ENCODE peak calls at places on chromosomes 7 and 10, in eight cellular contexts. H is GM23248, C is IMR-90, K is fibroblast of lung, I is PC-9, Y is GM12878, P is neuronal stem cell, Z is endothelial cell of umbilical vein. J is an unnamed sample.

GRCh38 chr10:115827650-115828049 is 445.4 kb downstream of the GFRA1 start:
- DNase-seq in Y (no peak), K (peak), Z (no peak), H (peak), P (no peak), C (peak), I (no peak), J (no peak)

GRCh38 chr7:149701495-149702240 is 71.7 kb downstream of the ZNF467 start:
- DNase-seq in K (no peak), H (no peak), P (no peak), C (no peak), Z (no peak), I (no peak), Y (no peak), J (no peak)

GRCh38 chr7:149027560-149028345 is 552 bp downstream of the PDIA4 start:
- DNase-seq in Z (peak), I (peak), H (peak), K (peak), P (peak), Y (no peak), C (peak), J (peak)

GRCh38 chr10:130686680-130687300 is 550.6 kb downstream of the GLRX3 start:
- DNase-seq in C (no peak), I (no peak), Y (no peak), Z (no peak), K (no peak), H (peak), P (peak), J (peak)

GRCh38 chr7:140653319-140654108 is 12.9 kb upstream of the DENND2A start:
- DNase-seq in K (peak), C (peak), H (peak), I (peak), P (peak), Z (peak), Y (no peak), J (peak)

GRCh38 chr7:4277936-4278335 is 404.2 kb upstream of the FOXK1 start:
- DNase-seq in K (no peak), Z (no peak), Y (no peak), P (no peak), H (no peak), I (no peak), C (no peak), J (no peak)

GRCh38 chr10:74770400-74770799 is 56.0 kb upstream of the KAT6B start:
- DNase-seq in Z (no peak), P (no peak), H (no peak), I (no peak), C (no peak), K (no peak), Y (no peak), J (no peak)

GRCh38 chr10:101669181-101669580 is 25.8 kb downstream of the FBXW4 start:
- DNase-seq in H (no peak), K (no peak), Y (no peak), P (no peak), I (no peak), Z (no peak), C (no peak), J (no peak)

GRCh38 chr7:141301544-141301943 is 227.7 kb downstream of the TMEM178B start:
- DNase-seq in C (no peak), K (no peak), Z (no peak), Y (no peak), I (no peak), P (no peak), H (no peak), J (no peak)

GRCh38 chr7:84105582-84105981 is 89.0 kb downstream of the SEMA3A start:
- DNase-seq in I (no peak), H (peak), K (peak), P (no peak), Z (peak), C (peak), Y (no peak), J (no peak)

GRCh38 chr7:76358478-76359110 is at the start of gene YWHAG:
- DNase-seq in H (peak), I (peak), K (peak), Y (no peak), Z (peak), P (peak), C (peak), J (peak)

GRCh38 chr7:159083001-159083697 is 61.5 kb downstream of the VIPR2 start:
- DNase-seq in I (no peak), C (no peak), P (no peak), K (no peak), Z (no peak), Y (no peak), H (no peak), J (no peak)

GRCh38 chr7:27961255-27961654 is 219.3 kb downstream of the JAZF1 start:
- DNase-seq in Y (no peak), H (peak), P (no peak), I (peak), C (peak), K (peak), Z (no peak), J (no peak)

GRCh38 chr10:132654708-132655661 is 117.4 kb downstream of the INPP5A start:
- DNase-seq in P (peak), Z (peak), C (peak), K (peak), Y (no peak), I (peak), H (peak), J (peak)

GRCh38 chr10:71222541-71223364 is 10.4 kb downstream of the UNC5B start:
- DNase-seq in Y (no peak), C (peak), P (no peak), H (peak), K (peak), Z (no peak), I (no peak), J (no peak)

GRCh38 chr10:43396061-43396927 is 12.7 kb downstream of the HNRNPF start:
- DNase-seq in K (peak), I (peak), C (peak), P (peak), H (peak), Y (no peak), Z (peak), J (peak)

GRCh38 chr7:133551471-133551870 is 298.6 kb downstream of the EXOC4 start:
- DNase-seq in H (no peak), K (no peak), I (no peak), C (no peak), Y (no peak), Z (no peak), P (no peak), J (no peak)

GRCh38 chr10:97891497-97892167 is 42.0 kb downstream of the GOLGA7B start:
- DNase-seq in P (no peak), H (no peak), Y (no peak), K (no peak), Z (no peak), C (no peak), I (no peak), J (peak)

GRCh38 chr7:27699751-27700150 is 37.1 kb upstream of the HIBADH start:
- DNase-seq in K (no peak), Z (no peak), H (no peak), Y (no peak), I (no peak), P (no peak), C (no peak), J (no peak)

GRCh38 chr10:48493083-48493871 is 111.6 kb downstream of the ARHGAP22 start:
- DNase-seq in C (no peak), I (no peak), H (no peak), P (no peak), K (peak), Z (no peak), Y (no peak), J (no peak)

GRCh38 chr7:125032943-125033342 is 103.3 kb upstream of the POT1 start:
- DNase-seq in Y (no peak), I (no peak), P (no peak), Z (no peak), C (no peak), K (no peak), H (no peak), J (no peak)

GRCh38 chr7:32178731-32179366 is 108.6 kb upstream of the PDE1C start:
- DNase-seq in C (no peak), Y (no peak), Z (no peak), H (no peak), K (no peak), P (no peak), I (no peak), J (no peak)

GRCh38 chr7:32177216-32177615 is 107.0 kb upstream of the PDE1C start:
- DNase-seq in P (no peak), I (no peak), C (no peak), H (no peak), K (peak), Z (no peak), Y (no peak), J (no peak)

GRCh38 chr7:32175099-32175498 is 104.9 kb upstream of the PDE1C start:
- DNase-seq in I (no peak), K (no peak), Y (no peak), C (no peak), Z (no peak), H (no peak), P (no peak), J (no peak)

GRCh38 chr7:32179567-32179966 is 109.4 kb upstream of the PDE1C start:
- DNase-seq in Y (no peak), H (peak), I (no peak), K (peak), Z (no peak), C (peak), P (no peak), J (no peak)
- H3K4me2 ChIP-seq in Y (no peak), H (no peak), I (no peak), K (no peak), Z (no peak), C (no peak), P (no peak), J (no peak)

GRCh38 chr10:10830316-10831061 is 187.2 kb upstream of the CELF2 start:
- DNase-seq in Z (peak), Y (no peak), C (peak), H (peak), P (no peak), I (no peak), K (peak), J (no peak)

GRCh38 chr10:10833955-10834354 is 183.7 kb upstream of the CELF2 start:
- DNase-seq in P (no peak), Y (no peak), I (no peak), Z (no peak), K (no peak), H (no peak), C (no peak), J (no peak)

GRCh38 chr10:10826125-10826524 is 191.5 kb upstream of the CELF2 start:
- DNase-seq in Y (no peak), H (peak), Z (peak), P (no peak), I (no peak), C (peak), K (peak), J (no peak)

GRCh38 chr10:10831085-10831484 is 186.6 kb upstream of the CELF2 start:
- DNase-seq in Y (no peak), C (peak), H (peak), K (peak), I (no peak), P (no peak), Z (peak), J (peak)
- H3K4me3 ChIP-seq in Y (no peak), C (no peak), H (peak), K (no peak), I (no peak), P (no peak), Z (no peak), J (no peak)

DNA sequence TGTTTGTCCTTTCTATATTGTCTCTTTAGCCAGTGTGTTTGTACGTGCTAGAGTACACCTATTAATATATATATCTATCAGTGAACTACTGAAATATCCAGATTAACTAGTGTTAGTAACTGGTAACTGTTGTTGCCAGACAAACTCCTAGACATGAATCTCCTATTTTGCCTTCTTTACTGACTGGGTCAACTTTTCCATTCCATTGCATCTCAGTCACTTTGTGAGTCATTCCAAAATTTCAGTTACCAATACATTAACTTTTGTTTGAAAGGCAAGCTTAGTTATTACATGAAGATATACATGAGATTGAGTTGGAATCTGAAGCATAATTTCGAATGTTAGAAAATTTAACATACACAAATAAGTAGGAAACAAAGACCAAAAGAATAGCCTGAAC is 51.4 kb downstream of the BTAF1 start:
- DNase-seq in P (no peak), K (peak), Z (no peak), H (peak), Y (peak), I (no peak), C (peak), J (no peak)
- H3K4me2 ChIP-seq in P (no peak), K (peak), Z (no peak), H (peak), Y (no peak), I (no peak), C (no peak), J (no peak)

GRCh38 chr7:156606135-156606534 is 34.4 kb upstream of the RNF32 start:
- DNase-seq in Z (no peak), Y (no peak), H (no peak), P (no peak), I (no peak), K (no peak), C (no peak), J (no peak)

GRCh38 chr7:156608176-156608478 is 32.4 kb upstream of the RNF32 start:
- DNase-seq in C (no peak), Z (peak), P (no peak), Y (no peak), I (no peak), K (no peak), H (no peak), J (no peak)

GRCh38 chr7:156607332-156608175 is 33.0 kb upstream of the RNF32 start:
- DNase-seq in H (peak), C (peak), Z (no peak), K (no peak), Y (no peak), I (no peak), P (no peak), J (no peak)

GRCh38 chr7:156604836-156605695 is 35.5 kb upstream of the RNF32 start:
- DNase-seq in I (no peak), Y (no peak), K (no peak), C (no peak), P (no peak), H (no peak), Z (no peak), J (no peak)

GRCh38 chr7:156606618-156607331 is 33.8 kb upstream of the RNF32 start:
- DNase-seq in I (no peak), Z (no peak), K (no peak), P (no peak), Y (no peak), H (no peak), C (no peak), J (no peak)
- H3K4me3 ChIP-seq in I (no peak), Z (peak), K (no peak), P (no peak), Y (no peak), H (no peak), C (no peak), J (no peak)

GRCh38 chr10:1467450-1467849 is 269.9 kb downstream of the ADARB2 start:
- DNase-seq in H (no peak), I (no peak), K (no peak), Z (no peak), P (no peak), Y (no peak), C (no peak), J (no peak)

GRCh38 chr10:1464866-1465265 is 272.5 kb downstream of the ADARB2 start:
- DNase-seq in H (no peak), K (no peak), I (no peak), P (no peak), C (no peak), Z (no peak), Y (no peak), J (no peak)

GRCh38 chr10:1468777-1469176 is 268.5 kb downstream of the ADARB2 start:
- DNase-seq in H (no peak), C (no peak), P (no peak), I (no peak), Z (no peak), Y (no peak), K (no peak), J (no peak)

GRCh38 chr10:1465421-1465902 is 271.9 kb downstream of the ADARB2 start:
- DNase-seq in H (no peak), C (no peak), P (no peak), K (no peak), Z (no peak), Y (peak), I (no peak), J (peak)

GRCh38 chr10:1465993-1466764 is 271.1 kb downstream of the ADARB2 start:
- DNase-seq in Y (no peak), I (no peak), K (no peak), Z (no peak), H (no peak), P (no peak), C (no peak), J (no peak)
- H3K4me2 ChIP-seq in Y (peak), I (peak), K (no peak), Z (no peak), H (no peak), P (no peak), C (no peak), J (peak)

GRCh38 chr10:117552759-117553158 is 10.2 kb downstream of the EMX2 start:
- DNase-seq in C (no peak), P (no peak), K (no peak), Z (no peak), H (peak), Y (no peak), I (no peak), J (no peak)
- H3K4me3 ChIP-seq in C (no peak), P (no peak), K (no peak), Z (no peak), H (peak), Y (no peak), I (no peak), J (no peak)

DNA sequence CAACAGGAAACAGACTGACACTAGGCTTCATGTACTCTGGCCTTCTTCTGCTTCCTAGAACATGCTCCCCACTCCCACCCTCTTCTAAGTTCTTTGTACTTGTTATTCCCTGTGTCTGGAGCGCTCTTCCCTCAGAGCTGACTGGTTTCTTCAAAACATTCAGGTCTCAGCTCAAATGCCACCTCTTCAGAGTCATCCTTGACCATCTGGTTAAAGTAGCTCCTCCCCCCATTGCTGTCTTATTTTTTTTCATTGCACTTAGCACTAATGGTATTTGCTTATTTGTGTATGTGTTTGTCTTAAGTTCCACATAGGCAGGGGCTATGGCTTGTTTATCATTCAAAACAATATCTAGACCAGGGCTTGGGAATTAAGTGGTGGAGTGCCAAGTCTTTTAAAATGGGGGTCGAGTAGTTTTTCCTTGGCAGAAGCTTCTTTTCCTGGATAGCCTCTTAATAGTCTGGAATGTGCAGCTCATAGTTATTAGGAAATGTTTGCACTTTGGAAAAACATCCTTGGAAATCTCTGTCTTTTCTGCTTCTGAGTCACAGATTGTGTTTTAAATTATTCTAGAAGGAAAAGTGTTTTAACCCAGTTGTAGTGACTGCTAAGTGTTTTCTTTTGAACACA is 60.0 kb downstream of the RALA start:
- DNase-seq in P (no peak), Z (peak), C (peak), H (peak), K (peak), Y (no peak), I (no peak), J (peak)
- H3K4me2 ChIP-seq in P (no peak), Z (peak), C (peak), H (peak), K (peak), Y (no peak), I (no peak), J (peak)

GRCh38 chr10:69090687-69091450 is 3.0 kb downstream of the SRGN start:
- DNase-seq in K (no peak), Z (peak), I (no peak), C (no peak), H (peak), P (no peak), Y (no peak), J (no peak)

GRCh38 chr10:69087600-69088470 is at the start of gene SRGN:
- DNase-seq in C (peak), K (peak), Z (peak), I (peak), H (peak), P (no peak), Y (peak), J (no peak)

GRCh38 chr10:69088801-69089501 is 1.0 kb downstream of the SRGN start:
- DNase-seq in P (no peak), C (peak), I (no peak), Z (peak), Y (peak), K (peak), H (peak), J (no peak)

GRCh38 chr10:69088471-69088769 is 517 bp downstream of the SRGN start:
- DNase-seq in Y (no peak), Z (no peak), P (no peak), I (no peak), K (no peak), C (no peak), H (no peak), J (no peak)

GRCh38 chr10:69089638-69090599 is 2.0 kb downstream of the SRGN start:
- DNase-seq in Z (peak), P (no peak), Y (peak), C (peak), H (no peak), K (peak), I (no peak), J (no peak)
- H3K4me3 ChIP-seq in Z (peak), P (no peak), Y (peak), C (no peak), H (no peak), K (no peak), I (peak), J (no peak)

DNA sequence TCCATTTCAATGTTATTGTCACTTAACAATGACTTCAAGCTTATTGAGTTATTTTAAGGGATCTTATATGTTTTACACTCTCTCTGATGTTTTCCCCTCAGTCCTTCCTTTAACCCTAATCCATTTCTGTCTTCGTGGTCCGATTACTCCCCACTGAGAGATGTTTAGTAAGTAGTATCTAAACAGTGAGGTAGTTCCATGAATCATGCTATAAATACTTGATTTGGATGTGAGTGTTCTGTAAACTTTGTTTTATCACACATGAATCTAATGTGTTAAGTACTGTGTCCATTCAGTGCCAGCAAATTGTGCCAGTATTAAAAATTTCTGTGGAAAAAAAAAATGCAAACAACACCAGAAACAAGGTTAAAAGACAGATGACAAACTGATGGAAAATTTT is 18.6 kb downstream of the RPP30 start:
- DNase-seq in P (no peak), H (peak), Z (no peak), K (peak), C (peak), Y (no peak), I (no peak), J (no peak)
- H3K4me2 ChIP-seq in P (no peak), H (peak), Z (no peak), K (no peak), C (peak), Y (no peak), I (no peak), J (no peak)

J was measured in hepatocyte.